ENCODE peak calls at places on chromosomes 3 and 15, in seven cellular contexts. I is AG04450, M is PC-3, T is heart right ventricle, P is astrocyte, E is fibroblast of lung, Q is uterus. J is an unnamed sample. For H3K9me3, the result is how much of the 10 kb centered on the place peaks cover.

GRCh38 chr3:197577366-197578074 is 21.8 kb upstream of the BDH1 start:
- DNase-seq in I (no peak), M (no peak), T (no peak), P (no peak), E (no peak), Q (no peak), J (no peak)

GRCh38 chr3:48466386-48467109 is 20.0 kb downstream of the ATRIP start:
- DNase-seq in I (no peak), M (no peak), T (peak), P (no peak), E (no peak), Q (no peak), J (no peak)

GRCh38 chr3:100706365-100706764 is 2.9 kb upstream of the TFG start:
- DNase-seq in I (no peak), M (peak), T (no peak), P (peak), E (no peak), Q (no peak), J (no peak)

GRCh38 chr15:78018968-78019644 is 58.4 kb downstream of the TBC1D2B start:
- DNase-seq in I (no peak), M (no peak), T (no peak), P (no peak), E (no peak), Q (no peak), J (no peak)

GRCh38 chr3:124686028-124686670 is 44.1 kb upstream of the UMPS start:
- DNase-seq in I (no peak), M (peak), T (no peak), P (no peak), E (no peak), Q (no peak), J (no peak)

GRCh38 chr15:69060744-69061143 is 46.2 kb downstream of the NOX5 start:
- DNase-seq in I (no peak), M (peak), T (no peak), P (no peak), E (no peak), Q (no peak), J (no peak)

GRCh38 chr3:160090653-160091052 is 102.0 kb downstream of the IL12A start:
- DNase-seq in I (no peak), M (no peak), T (no peak), P (no peak), E (no peak), Q (no peak), J (no peak)

GRCh38 chr3:157152438-157152837 is 7.5 kb downstream of the CCNL1 start:
- DNase-seq in I (no peak), M (no peak), T (no peak), P (no peak), E (no peak), Q (no peak), J (no peak)

GRCh38 chr15:96053039-96054021 is 277.2 kb upstream of the NR2F2 start:
- DNase-seq in I (no peak), M (peak), T (peak), P (peak), E (peak), Q (peak), J (peak)

DNA sequence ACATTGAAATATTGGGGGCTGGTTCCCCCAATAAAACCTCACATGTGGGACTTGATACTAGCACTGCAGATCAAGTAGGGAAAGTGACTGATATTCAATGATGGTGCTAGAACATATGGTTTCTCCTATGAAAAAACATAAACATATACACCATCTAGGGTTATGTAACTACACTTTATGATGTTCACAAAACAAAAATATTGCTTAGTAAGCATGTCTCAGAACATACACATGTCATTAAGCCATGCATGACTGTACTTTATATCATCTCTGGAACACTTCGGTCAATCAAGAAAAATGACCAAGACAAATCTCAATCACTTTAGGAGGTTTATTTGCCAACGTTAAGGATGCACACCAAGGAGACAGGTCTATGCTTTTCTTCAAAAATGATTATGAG is 57.4 kb downstream of the ZNF717 start:
- DNase-seq in I (no peak), M (no peak), T (no peak), P (no peak), E (no peak), Q (no peak), J (no peak)
- H3K9me3 ChIP-seq in I (half or more), M (under half), T (half or more), P (under half), E (under half), Q (under half), J (under half)

GRCh38 chr3:85783331-85783730 is 824.5 kb downstream of the CADM2 start:
- DNase-seq in I (no peak), M (no peak), T (no peak), P (no peak), E (peak), Q (no peak), J (no peak)
- H3K4me3 ChIP-seq in I (no peak), M (no peak), T (no peak), P (no peak), E (no peak), Q (no peak), J (no peak)

GRCh38 chr15:87669846-87670245 is 586.7 kb downstream of the NTRK3 start:
- DNase-seq in I (no peak), M (no peak), T (no peak), P (no peak), E (no peak), Q (no peak), J (no peak)

GRCh38 chr15:87667643-87668042 is 588.9 kb downstream of the NTRK3 start:
- DNase-seq in I (no peak), M (no peak), T (no peak), P (no peak), E (no peak), Q (no peak), J (no peak)

GRCh38 chr15:87671289-87671688 is 585.2 kb downstream of the NTRK3 start:
- DNase-seq in I (no peak), M (no peak), T (no peak), P (no peak), E (no peak), Q (no peak), J (no peak)

DNA sequence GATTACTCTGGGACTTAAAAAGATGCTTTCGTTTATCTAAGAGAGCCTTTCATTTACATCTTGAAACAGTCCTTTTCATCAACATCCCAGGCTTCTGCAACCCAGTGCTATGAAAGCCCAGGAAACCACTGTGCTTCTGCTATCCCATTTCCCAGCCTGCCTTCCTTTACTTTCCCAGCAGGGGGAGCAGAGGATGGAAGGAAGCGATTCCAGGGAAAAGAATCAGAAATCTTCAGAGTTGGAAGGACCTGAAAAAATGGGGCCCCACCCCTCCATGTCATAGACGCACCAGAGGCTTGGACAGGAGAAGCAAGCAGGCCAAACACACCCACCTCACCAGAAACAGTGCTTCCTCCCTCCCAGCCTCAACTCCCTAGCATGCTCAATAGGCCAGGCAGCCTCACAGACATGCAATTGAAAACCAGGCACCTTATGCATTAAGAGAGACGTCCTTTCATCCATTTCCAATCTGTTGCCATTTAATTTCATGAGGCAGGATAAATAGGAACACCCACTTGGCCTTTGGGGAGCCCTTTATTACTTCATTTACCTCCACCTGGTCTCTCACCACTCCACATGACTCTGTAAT is 584.1 kb downstream of the NTRK3 start:
- DNase-seq in I (peak), M (peak), T (no peak), P (peak), E (peak), Q (peak), J (no peak)
- TF ChIP-seq CTCF in I (peak), M (peak), T (peak), P (peak), E (peak), Q (peak), J (no peak)

GRCh38 chr3:1847571-1847970 is 251.1 kb upstream of the CNTN4 start:
- DNase-seq in I (no peak), M (no peak), T (no peak), P (no peak), E (no peak), Q (no peak), J (no peak)
- H3K9me3 ChIP-seq in I (under half), M (under half), T (under half), P (under half), E (under half), Q (under half), J (under half)

GRCh38 chr3:10169000-10169496 is 4.3 kb downstream of the IRAK2 start:
- DNase-seq in I (no peak), M (peak), T (no peak), P (no peak), E (no peak), Q (no peak), J (no peak)

GRCh38 chr3:10162147-10162546 is 2.6 kb upstream of the IRAK2 start:
- DNase-seq in I (no peak), M (no peak), T (no peak), P (no peak), E (no peak), Q (no peak), J (no peak)

GRCh38 chr3:10164546-10165393 is at the start of gene IRAK2:
- DNase-seq in I (no peak), M (peak), T (peak), P (peak), E (peak), Q (peak), J (peak)

GRCh38 chr3:10170915-10171478 is 6.3 kb downstream of the IRAK2 start:
- DNase-seq in I (no peak), M (no peak), T (no peak), P (peak), E (no peak), Q (no peak), J (no peak)

DNA sequence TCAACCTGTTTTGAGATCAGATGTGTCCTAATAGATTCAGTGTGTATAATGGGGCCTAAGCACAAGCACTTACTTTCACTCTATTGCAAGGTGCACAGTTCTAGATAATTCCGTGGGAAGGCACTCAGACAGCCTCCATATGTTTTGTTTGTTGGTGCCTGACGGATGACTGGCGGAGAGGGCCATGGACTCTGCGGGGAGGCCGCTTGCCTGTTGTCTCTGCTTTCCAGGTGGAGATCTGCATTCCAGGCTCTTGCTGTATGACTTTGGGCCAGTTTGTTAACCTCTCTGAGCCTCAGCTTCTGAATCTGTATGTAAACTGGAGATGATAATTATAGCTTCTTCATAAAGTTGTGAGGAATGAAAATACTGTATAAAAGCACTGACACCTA is 1.5 kb downstream of the IRAK2 start:
- DNase-seq in I (no peak), M (no peak), T (no peak), P (no peak), E (no peak), Q (no peak), J (no peak)
- H3K4me3 ChIP-seq in I (peak), M (peak), T (no peak), P (no peak), E (no peak), Q (no peak), J (no peak)

J was measured in colonic mucosa.